ENCODE peak calls at places on chromosomes 5 and 9, in four cellular contexts. N is tibial nerve, X is right cardiac atrium, A is astrocyte. V is an unnamed sample.

GRCh38 chr5:43172779-43173178 is 19.2 kb upstream of the NIM1K start:
- DNase-seq in X (no peak), N (no peak), A (no peak), V (no peak)

GRCh38 chr5:96716716-96717115 is 54.5 kb downstream of the CAST start:
- DNase-seq in A (no peak), N (no peak), X (no peak), V (no peak)

GRCh38 chr9:112224401-112225289 is 49.5 kb upstream of the SUSD1 start:
- DNase-seq in A (peak; percentile 70), N (no peak), X (no peak), V (no peak)

GRCh38 chr5:82295144-82295543 is 17.0 kb upstream of the RPS23 start:
- DNase-seq in N (no peak), A (peak; percentile 36), X (no peak), V (no peak)

GRCh38 chr9:14769235-14769580 is 46.7 kb upstream of the CER1 start:
- DNase-seq in X (no peak), A (peak; percentile 7), N (no peak), V (no peak)

GRCh38 chr9:13278368-13279246 is 885 bp downstream of the MPDZ start:
- DNase-seq in X (peak; percentile 75), N (peak; percentile 61), A (peak; percentile 80), V (no peak)

GRCh38 chr5:61551637-61552313 is 219.7 kb downstream of the ZSWIM6 start:
- DNase-seq in A (peak; percentile 12), X (no peak), N (no peak), V (no peak)

GRCh38 chr9:115593587-115594091 is 475.7 kb upstream of the TNC start:
- DNase-seq in A (no peak), X (no peak), N (peak; percentile 49), V (no peak)

GRCh38 chr5:14806452-14806851 is 65.1 kb downstream of the ANKH start:
- DNase-seq in A (peak; percentile 72), X (peak; percentile 74), N (peak; percentile 81), V (no peak)

GRCh38 chr5:120873083-120873482 is 409.0 kb downstream of the PRR16 start:
- DNase-seq in A (peak; percentile 15), N (no peak), X (no peak), V (no peak)

GRCh38 chr5:144139586-144139985 is 30.9 kb downstream of the YIPF5 start:
- DNase-seq in X (no peak), N (peak; percentile 13), A (peak; percentile 57), V (no peak)

GRCh38 chr5:157160001-157160400 is 6.1 kb downstream of the GARIN3 start:
- DNase-seq in A (no peak), N (no peak), X (no peak), V (no peak)

GRCh38 chr9:12818431-12819000 is 43.7 kb downstream of the LURAP1L start:
- DNase-seq in X (peak; percentile 48), A (peak; percentile 77), N (no peak), V (no peak)

GRCh38 chr5:178740926-178741325 is 10.5 kb upstream of the ZNF354A start:
- DNase-seq in X (no peak), N (no peak), A (no peak), V (no peak)

GRCh38 chr5:24823625-24824024 is 178.8 kb upstream of the CDH10 start:
- DNase-seq in X (peak; percentile 24), A (no peak), N (no peak), V (no peak)

GRCh38 chr9:128203842-128204551 is 818 bp downstream of the DNM1 start:
- DNase-seq in A (no peak), N (no peak), X (peak; percentile 77), V (no peak)

GRCh38 chr5:8892931-8893330 is 652.9 kb downstream of the SEMA5A start:
- DNase-seq in A (no peak), N (no peak), X (no peak), V (no peak)

GRCh38 chr9:108468364-108468763 is 387.4 kb downstream of the ACTL7B start:
- DNase-seq in N (no peak), X (peak; percentile 48), A (no peak), V (no peak)

GRCh38 chr5:141403387-141403786 is 809 bp downstream of the PCDHGA9 start:
- DNase-seq in A (no peak), X (no peak), N (no peak), V (no peak)
- H3K9me3 ChIP-seq in A (peaks cover 50% of the 10 kb centered on the region), X (peaks cover 15% of the 10 kb centered on the region), N (peaks cover 97% of the 10 kb centered on the region), V (no peaks in the 10 kb centered on the region)

DNA sequence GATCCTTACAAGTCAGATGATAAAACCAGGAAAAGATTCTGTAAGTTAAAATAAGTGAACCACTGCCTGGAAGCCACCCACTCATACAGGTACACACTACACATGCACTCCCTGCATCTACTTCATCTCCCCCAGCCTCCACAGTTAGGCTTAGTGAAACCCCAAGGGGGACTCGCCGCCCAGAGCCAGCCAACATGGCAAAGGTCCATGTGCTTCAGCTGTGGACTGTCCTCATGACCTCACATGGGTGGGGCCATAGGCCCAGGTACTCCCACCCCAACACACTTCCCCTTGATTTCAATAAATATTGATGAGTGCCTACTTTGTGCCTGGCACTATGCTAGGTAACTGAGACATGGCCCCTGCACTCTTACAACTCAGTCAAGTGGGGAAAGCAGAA is 22.9 kb downstream of the P4HA2 start:
- DNase-seq in N (no peak), A (no peak), X (peak; percentile 27), V (no peak)
- H3K4me1 ChIP-seq in N (no peaks in the 10 kb centered on the region), A (peaks cover 31% of the 10 kb centered on the region), X (peaks cover 23% of the 10 kb centered on the region), V (no peaks in the 10 kb centered on the region)

GRCh38 chr9:136560586-136560985 is 14.7 kb upstream of the NOTCH1 start:
- DNase-seq in N (no peak), X (peak; percentile 41), A (no peak), V (no peak)
- H3K9me3 ChIP-seq in N (peaks cover 5% of the 10 kb centered on the region), X (no peaks in the 10 kb centered on the region), A (peaks cover 4% of the 10 kb centered on the region), V (no peaks in the 10 kb centered on the region)

GRCh38 chr9:121742923-121743322 is 91.5 kb downstream of the DAB2IP start:
- DNase-seq in X (no peak), N (no peak), A (no peak), V (no peak)
- H3K4me1 ChIP-seq in X (peaks cover 35% of the 10 kb centered on the region), N (peaks cover 71% of the 10 kb centered on the region), A (peaks cover 41% of the 10 kb centered on the region), V (peaks cover 4% of the 10 kb centered on the region)

GRCh38 chr5:56433039-56433438 is 199.9 kb upstream of the ANKRD55 start:
- DNase-seq in N (no peak), A (no peak), X (no peak), V (no peak)
- H3K9me3 ChIP-seq in N (no peaks in the 10 kb centered on the region), A (no peaks in the 10 kb centered on the region), X (no peaks in the 10 kb centered on the region), V (no peaks in the 10 kb centered on the region)